ENCODE peak calls at places on chromosomes 12 and 14, in four cellular contexts. One of them, this sample, is unnamed.

GRCh38 chr14:59123975-59124374 is 64.5 kb upstream of the DAAM1 start:
- DNase-seq in H1: no peak
- DNase-seq in IMR-90: peak
- DNase-seq in H9: no peak
- DNase-seq in this sample: peak

GRCh38 chr12:89225808-89226368 is 126.4 kb downstream of the DUSP6 start:
- DNase-seq in H1: no peak
- DNase-seq in IMR-90: peak
- DNase-seq in H9: peak
- DNase-seq in this sample: peak

GRCh38 chr12:990649-991349 is at the start of gene ERC1:
- DNase-seq in H9: peak
- DNase-seq in H1: no peak
- DNase-seq in IMR-90: peak
- DNase-seq in this sample: peak

GRCh38 chr12:44930972-44931600 is 55.0 kb upstream of the NELL2 start:
- DNase-seq in H1: no peak
- DNase-seq in IMR-90: peak
- DNase-seq in H9: no peak
- DNase-seq in this sample: peak

GRCh38 chr14:28661171-28661772 is 105.3 kb upstream of the FOXG1 start:
- DNase-seq in IMR-90: peak
- DNase-seq in H1: peak
- DNase-seq in H9: peak
- DNase-seq in this sample: peak

GRCh38 chr12:44795970-44796369 is 80.1 kb downstream of the NELL2 start:
- DNase-seq in H9: no peak
- DNase-seq in IMR-90: no peak
- DNase-seq in H1: no peak
- DNase-seq in this sample: no peak

GRCh38 chr14:72714871-72715214 is 179.1 kb downstream of the DPF3 start:
- DNase-seq in IMR-90: no peak
- DNase-seq in H9: no peak
- DNase-seq in H1: no peak
- DNase-seq in this sample: no peak

GRCh38 chr14:106308839-106309389 is 782.5 kb downstream of the TMEM121 start:
- DNase-seq in H1: no peak
- DNase-seq in H9: peak
- DNase-seq in IMR-90: no peak
- DNase-seq in this sample: peak

GRCh38 chr12:68761901-68762630 is 16.1 kb downstream of the SLC35E3 start:
- DNase-seq in IMR-90: no peak
- DNase-seq in H1: no peak
- DNase-seq in H9: no peak
- DNase-seq in this sample: no peak

GRCh38 chr12:48961801-48962200 is 4.5 kb upstream of the ARF3 start:
- DNase-seq in IMR-90: no peak
- DNase-seq in H9: no peak
- DNase-seq in H1: no peak
- DNase-seq in this sample: no peak

GRCh38 chr12:57583008-57583831 is 7.8 kb upstream of the PIP4K2C start:
- DNase-seq in IMR-90: peak
- DNase-seq in H9: peak
- DNase-seq in H1: peak
- DNase-seq in this sample: peak

GRCh38 chr12:94080684-94081009 is 67.7 kb upstream of the PLXNC1 start:
- DNase-seq in IMR-90: no peak
- DNase-seq in H1: no peak
- DNase-seq in H9: no peak
- DNase-seq in this sample: no peak

GRCh38 chr12:28568083-28568482 is 377.8 kb downstream of the CCDC91 start:
- DNase-seq in IMR-90: peak
- DNase-seq in H1: no peak
- DNase-seq in H9: no peak
- DNase-seq in this sample: no peak

GRCh38 chr12:120892265-120892664 is 11.9 kb downstream of the SPPL3 start:
- DNase-seq in H1: no peak
- DNase-seq in IMR-90: no peak
- DNase-seq in H9: no peak
- DNase-seq in this sample: no peak

GRCh38 chr12:84911331-84912190 is 1.0 kb downstream of the SLC6A15 start:
- DNase-seq in H9: peak
- DNase-seq in H1: peak
- DNase-seq in IMR-90: peak
- DNase-seq in this sample: peak

GRCh38 chr12:74043343-74043742 is 494.3 kb upstream of the ATXN7L3B start:
- DNase-seq in H1: no peak
- DNase-seq in H9: no peak
- DNase-seq in IMR-90: no peak
- DNase-seq in this sample: peak

GRCh38 chr14:63155511-63156189 is 48.6 kb upstream of the RHOJ start:
- DNase-seq in IMR-90: peak
- DNase-seq in H9: no peak
- DNase-seq in H1: no peak
- DNase-seq in this sample: no peak

GRCh38 chr14:90717916-90718315 is 98.3 kb downstream of the TTC7B start:
- DNase-seq in H1: no peak
- DNase-seq in H9: no peak
- DNase-seq in IMR-90: peak
- DNase-seq in this sample: no peak

GRCh38 chr14:57930241-57930975 is 64.5 kb upstream of the SLC35F4 start:
- DNase-seq in H9: no peak
- DNase-seq in H1: no peak
- DNase-seq in IMR-90: no peak
- DNase-seq in this sample: no peak

GRCh38 chr12:26971963-26972362 is 33.7 kb downstream of the FGFR1OP2 start:
- DNase-seq in H1: no peak
- DNase-seq in IMR-90: no peak
- DNase-seq in H9: no peak
- DNase-seq in this sample: no peak

GRCh38 chr12:69534389-69534822 is 50.9 kb upstream of the CCT2 start:
- DNase-seq in H1: peak
- DNase-seq in IMR-90: peak
- DNase-seq in H9: peak
- DNase-seq in this sample: peak

GRCh38 chr14:64915025-64915424 is 770 bp downstream of the CHURC1 start:
- DNase-seq in H9: no peak
- DNase-seq in IMR-90: no peak
- DNase-seq in H1: no peak
- DNase-seq in this sample: no peak

GRCh38 chr12:50690923-50691322 is 73.0 kb upstream of the ATF1 start:
- DNase-seq in H9: no peak
- DNase-seq in IMR-90: no peak
- DNase-seq in H1: no peak
- DNase-seq in this sample: no peak

GRCh38 chr12:6452908-6453630 is 1.2 kb downstream of the TAPBPL start:
- DNase-seq in IMR-90: no peak
- DNase-seq in H9: no peak
- DNase-seq in H1: no peak
- DNase-seq in this sample: no peak

GRCh38 chr14:37791384-37792036 is 196.1 kb downstream of the TTC6 start:
- DNase-seq in H9: no peak
- DNase-seq in IMR-90: no peak
- DNase-seq in H1: no peak
- DNase-seq in this sample: no peak

GRCh38 chr12:129870146-129870545 is 33.7 kb downstream of the TMEM132D start:
- DNase-seq in H9: no peak
- DNase-seq in H1: no peak
- DNase-seq in IMR-90: no peak
- DNase-seq in this sample: peak

GRCh38 chr12:23887055-23887835 is 62.2 kb downstream of the SOX5 start:
- DNase-seq in H9: no peak
- DNase-seq in H1: no peak
- DNase-seq in IMR-90: no peak
- DNase-seq in this sample: peak

GRCh38 chr14:88128811-88129210 is 123.9 kb downstream of the GPR65 start:
- DNase-seq in IMR-90: no peak
- DNase-seq in H9: no peak
- DNase-seq in H1: no peak
- DNase-seq in this sample: no peak

DNA sequence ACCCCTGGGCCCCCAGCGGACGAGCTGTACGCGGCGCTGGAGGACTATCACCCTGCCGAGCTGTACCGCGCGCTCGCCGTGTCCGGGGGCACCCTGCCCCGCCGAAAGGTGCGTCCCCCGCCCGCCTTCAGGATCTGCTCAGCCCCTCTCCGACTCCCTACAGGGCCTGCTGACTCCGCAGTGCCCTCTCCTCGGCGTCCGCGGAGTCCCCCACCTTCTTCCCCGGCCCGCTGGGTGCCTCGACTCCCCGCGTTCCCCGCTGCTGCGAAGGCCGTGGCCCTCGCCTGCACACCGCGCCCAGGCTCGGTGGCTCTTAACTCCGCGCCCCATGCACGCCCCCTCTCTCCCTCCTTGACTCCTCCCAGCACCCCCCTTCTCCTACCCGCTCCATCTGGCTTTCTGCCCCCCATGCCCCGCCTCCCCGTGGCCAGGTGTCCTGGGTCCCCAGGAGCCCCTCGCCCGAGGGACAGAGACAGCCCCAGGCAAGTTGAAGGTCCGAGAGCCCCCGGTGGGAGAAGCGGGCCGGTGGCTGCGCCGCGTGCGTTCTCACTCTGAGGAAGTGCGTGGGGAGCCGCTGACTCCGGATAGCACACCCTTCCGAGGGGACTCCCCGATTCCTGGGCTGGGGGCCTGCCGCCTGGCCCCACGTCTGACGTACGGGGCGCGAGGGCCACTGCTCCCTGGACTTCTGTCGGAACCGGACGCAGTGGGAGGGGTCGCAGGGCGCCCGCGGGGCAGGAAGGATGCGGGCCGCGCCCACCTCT is 594 bp downstream of the TAMALIN start:
- DNase-seq in IMR-90: no peak
- DNase-seq in H9: peak
- DNase-seq in H1: no peak
- DNase-seq in this sample: no peak
- H2BK120ac ChIP-seq in IMR-90: peak
- H2BK120ac ChIP-seq in H9: no peak
- H2BK120ac ChIP-seq in H1: no peak
- H2BK120ac ChIP-seq in this sample: no peak

GRCh38 chr12:76083246-76083735 is 1.2 kb downstream of the NAP1L1 start:
- DNase-seq in IMR-90: no peak
- DNase-seq in H1: no peak
- DNase-seq in H9: no peak
- DNase-seq in this sample: no peak

GRCh38 chr12:76083761-76084276 is 666 bp downstream of the NAP1L1 start:
- DNase-seq in H9: peak
- DNase-seq in H1: no peak
- DNase-seq in IMR-90: peak
- DNase-seq in this sample: peak

GRCh38 chr12:76084277-76085158 is at the start of gene NAP1L1:
- DNase-seq in H9: peak
- DNase-seq in IMR-90: peak
- DNase-seq in H1: peak
- DNase-seq in this sample: peak

GRCh38 chr12:76081909-76082308 is 2.6 kb downstream of the NAP1L1 start:
- DNase-seq in H1: no peak
- DNase-seq in H9: no peak
- DNase-seq in IMR-90: no peak
- DNase-seq in this sample: no peak

GRCh38 chr12:76085159-76085868 is 829 bp upstream of the NAP1L1 start:
- DNase-seq in H9: no peak
- DNase-seq in H1: no peak
- DNase-seq in IMR-90: peak
- DNase-seq in this sample: no peak
- H3K4ac ChIP-seq in H9: no peak
- H3K4ac ChIP-seq in H1: no peak
- H3K4ac ChIP-seq in IMR-90: peak
- H3K4ac ChIP-seq in this sample: no peak

GRCh38 chr12:132582058-132582420 is 28.3 kb downstream of the LRCOL1 start:
- DNase-seq in H1: no peak
- DNase-seq in IMR-90: no peak
- DNase-seq in H9: peak
- DNase-seq in this sample: no peak

GRCh38 chr12:132579747-132580146 is 30.6 kb downstream of the LRCOL1 start:
- DNase-seq in H1: no peak
- DNase-seq in IMR-90: no peak
- DNase-seq in H9: no peak
- DNase-seq in this sample: no peak

GRCh38 chr12:132581348-132582057 is 28.9 kb downstream of the LRCOL1 start:
- DNase-seq in H9: no peak
- DNase-seq in IMR-90: no peak
- DNase-seq in H1: no peak
- DNase-seq in this sample: no peak

GRCh38 chr12:132582582-132583279 is 27.7 kb downstream of the LRCOL1 start:
- DNase-seq in H9: no peak
- DNase-seq in H1: no peak
- DNase-seq in IMR-90: no peak
- DNase-seq in this sample: no peak

DNA sequence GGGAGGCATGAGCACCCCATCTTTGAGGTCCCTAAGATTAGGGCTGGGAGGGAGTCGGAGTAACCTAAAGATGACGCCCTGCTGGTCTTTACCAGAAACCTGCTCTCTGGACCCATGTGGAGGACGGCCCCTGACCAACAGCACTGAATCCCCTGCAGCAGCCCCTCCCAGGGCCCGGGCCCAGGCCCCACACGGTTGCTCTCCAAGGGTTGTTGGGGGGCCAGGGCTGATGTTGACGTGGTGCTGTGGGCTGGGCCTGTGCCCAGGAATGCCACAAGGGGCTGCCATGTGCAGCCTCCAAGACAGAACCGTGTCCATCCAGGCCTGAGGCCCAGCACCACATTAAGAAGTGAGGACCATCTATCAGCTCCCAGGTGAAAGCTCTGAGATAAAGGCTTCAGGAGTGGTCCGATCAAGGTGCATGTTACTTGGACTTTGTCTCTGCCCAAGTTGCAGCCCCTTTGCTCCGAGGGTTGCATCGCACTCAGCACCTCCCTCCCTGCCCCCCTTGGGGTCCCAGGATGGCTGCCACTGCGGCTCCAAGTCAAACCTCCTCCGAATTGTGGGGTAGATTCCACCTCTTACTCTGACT is 29.6 kb downstream of the LRCOL1 start:
- DNase-seq in H9: no peak
- DNase-seq in IMR-90: no peak
- DNase-seq in H1: no peak
- DNase-seq in this sample: no peak
- H2BK15ac ChIP-seq in H9: no peak
- H2BK15ac ChIP-seq in IMR-90: no peak
- H2BK15ac ChIP-seq in H1: no peak
- H2BK15ac ChIP-seq in this sample: no peak

GRCh38 chr12:104064031-104064841 is at the start of gene HCFC2:
- DNase-seq in IMR-90: peak
- DNase-seq in H1: no peak
- DNase-seq in H9: peak
- DNase-seq in this sample: peak
- H2BK120ac ChIP-seq in IMR-90: peak
- H2BK120ac ChIP-seq in H1: no peak
- H2BK120ac ChIP-seq in H9: no peak
- H2BK120ac ChIP-seq in this sample: no peak